ENCODE peak calls at places on chromosomes 1 and 21, in six cellular contexts. A is IMR-90; J is COLO829; E is GM10248; H is LoVo; V is stimulated activated CD8-positive, alpha-beta memory T cell treated with anti-CD3 and anti-CD28 coated beads, Interleukin-4, amount 100 ng/mL, for 1 hour. Y is an unnamed sample.

GRCh38 chr1:202625416-202626360 is 84.6 kb downstream of the SYT2 start:
- DNase-seq in V (peak; percentile 19), A (peak; percentile 57), E (peak; percentile 84), H (peak; percentile 61), J (peak; percentile 74), Y (no peak)

GRCh38 chr1:212234431-212235298 is 50.5 kb upstream of the PPP2R5A start:
- DNase-seq in A (peak; percentile 98), J (peak; percentile 96), V (no peak), E (peak; percentile 65), H (peak; percentile 66), Y (peak; percentile 89)

GRCh38 chr1:77543822-77544448 is 138.5 kb downstream of the ZZZ3 start:
- DNase-seq in A (peak; percentile 75), E (no peak), J (no peak), H (no peak), V (no peak), Y (no peak)

GRCh38 chr1:81571946-81572345 is 228.8 kb upstream of the ADGRL2 start:
- DNase-seq in H (no peak), A (no peak), J (no peak), E (no peak), V (no peak), Y (no peak)

GRCh38 chr1:87728169-87728568 is 399.5 kb downstream of the LMO4 start:
- DNase-seq in J (no peak), E (no peak), H (no peak), A (no peak), V (no peak), Y (peak; percentile 81)

GRCh38 chr21:28742527-28742926 is 250.2 kb downstream of the LTN1 start:
- DNase-seq in V (no peak), H (no peak), J (no peak), A (peak; percentile 76), E (no peak), Y (peak; percentile 48)

GRCh38 chr1:31706384-31707058 is 2.7 kb upstream of the COL16A1 start:
- DNase-seq in H (no peak), E (no peak), V (no peak), A (peak; percentile 21), J (no peak), Y (no peak)

GRCh38 chr1:165900576-165901380 is 73.4 kb downstream of the UCK2 start:
- DNase-seq in E (no peak), V (no peak), H (no peak), J (no peak), A (no peak), Y (peak; percentile 79)

GRCh38 chr21:45935628-45936027 is 45.9 kb upstream of the COL6A1 start:
- DNase-seq in A (peak; percentile 63), J (no peak), E (no peak), V (no peak), H (no peak), Y (peak; percentile 50)

GRCh38 chr1:30697977-30698376 is 25.4 kb downstream of the MATN1 start:
- DNase-seq in E (peak; percentile 47), J (no peak), A (peak; percentile 33), V (no peak), H (no peak), Y (peak; percentile 64)

GRCh38 chr1:23521588-23521987 is 9.4 kb downstream of the E2F2 start:
- DNase-seq in A (no peak), V (no peak), H (no peak), E (no peak), J (no peak), Y (no peak)

GRCh38 chr1:150106331-150106730 is 38.8 kb downstream of the VPS45 start:
- DNase-seq in H (no peak), A (peak; percentile 29), J (no peak), E (no peak), V (no peak), Y (no peak)

GRCh38 chr1:172321429-172321828 is 99.1 kb upstream of the C1orf105 start:
- DNase-seq in J (no peak), A (peak; percentile 66), V (no peak), E (no peak), H (no peak), Y (no peak)

GRCh38 chr1:219264557-219264956 is 90.9 kb downstream of the LYPLAL1 start:
- DNase-seq in J (peak; percentile 71), V (no peak), A (no peak), H (no peak), E (no peak), Y (no peak)

GRCh38 chr1:55938376-55938850 is 641.0 kb downstream of the PLPP3 start:
- DNase-seq in V (no peak), H (no peak), J (no peak), A (no peak), E (no peak), Y (no peak)

GRCh38 chr1:72435025-72435424 is 152.7 kb upstream of the NEGR1 start:
- DNase-seq in H (no peak), J (no peak), E (no peak), A (peak; percentile 80), V (no peak), Y (peak; percentile 36)

GRCh38 chr1:241518447-241519307 is 878 bp downstream of the FH start:
- DNase-seq in A (peak; percentile 25), J (no peak), E (no peak), V (no peak), H (peak; percentile 4), Y (peak; percentile 65)

GRCh38 chr21:16773206-16773605 is 739.6 kb upstream of the CXADR start:
- DNase-seq in A (peak; percentile 57), V (no peak), E (no peak), J (no peak), H (no peak), Y (peak; percentile 32)

GRCh38 chr1:6134206-6134605 is 45.9 kb downstream of the CHD5 start:
- DNase-seq in V (no peak), H (no peak), A (no peak), J (no peak), E (no peak), Y (no peak)

GRCh38 chr1:64505944-64506658 is 36.2 kb downstream of the CACHD1 start:
- DNase-seq in J (peak; percentile 23), H (peak; percentile 89), A (no peak), V (no peak), E (no peak), Y (peak; percentile 70)

Y was measured in foreskin keratinocyte.